ENCODE peak calls at places on chromosomes 7 and 10, in eight cellular contexts. N is IMR-90; C is RWPE1; H is activated CD4-positive, alpha-beta T cell treated with anti-CD3 and anti-CD28 coated beads, Interleukin-2, amount 10 ng/mL, durations not matched to agents 7 days and 5 days; K is left lobe of liver; J is H9; W is stimulated activated CD4-positive, alpha-beta T cell treated with anti-CD3 and anti-CD28 coated beads, Interleukin-2, amount 100 ng/mL, for 24 hours; Q is astrocyte of the cerebellum. E is an unnamed sample.

GRCh38 chr7:110987130-110987693 is 103.7 kb upstream of the LRRN3 start:
- DNase-seq in N (no peak), C (no peak), H (no peak), K (no peak), J (no peak), W (no peak), Q (no peak), E (no peak)

GRCh38 chr7:151142686-151143040 is 24.8 kb downstream of the GBX1 start:
- DNase-seq in N (no peak), C (no peak), H (no peak), K (no peak), J (peak), W (no peak), Q (no peak), E (no peak)

GRCh38 chr7:159105845-159106614 is 38.6 kb downstream of the VIPR2 start:
- DNase-seq in N (no peak), C (no peak), H (no peak), K (no peak), J (peak), W (no peak), Q (no peak), E (no peak)

GRCh38 chr10:104557966-104558365 is 83.1 kb upstream of the SORCS3 start:
- DNase-seq in N (no peak), C (no peak), H (no peak), K (no peak), J (no peak), W (no peak), Q (no peak), E (no peak)

GRCh38 chr10:99412100-99412499 is 18.3 kb downstream of the GOT1 start:
- DNase-seq in N (no peak), C (no peak), H (no peak), K (peak), J (no peak), W (no peak), Q (no peak), E (no peak)

GRCh38 chr7:141737118-141737835 is 881 bp upstream of the SSBP1 start:
- DNase-seq in N (no peak), C (peak), H (no peak), K (peak), J (no peak), W (no peak), Q (no peak), E (no peak)

GRCh38 chr7:136956232-136956631 is 87.8 kb downstream of the CHRM2 start:
- DNase-seq in N (peak), C (no peak), H (no peak), K (no peak), J (no peak), W (no peak), Q (no peak), E (no peak)

GRCh38 chr10:74949434-74949833 is 123.0 kb downstream of the KAT6B start:
- DNase-seq in N (peak), C (no peak), H (no peak), K (no peak), J (no peak), W (no peak), Q (no peak), E (no peak)

GRCh38 chr7:44101966-44102845 is 1.9 kb upstream of the AEBP1 start:
- DNase-seq in N (peak), C (peak), H (no peak), K (no peak), J (no peak), W (no peak), Q (no peak), E (no peak)

GRCh38 chr7:94146408-94146807 is 142.3 kb upstream of the BET1 start:
- DNase-seq in N (peak), C (no peak), H (no peak), K (no peak), J (no peak), W (no peak), Q (no peak), E (no peak)

GRCh38 chr10:5563991-5564536 is 39.3 kb downstream of the CALML3 start:
- DNase-seq in N (peak), C (no peak), H (peak), K (peak), J (no peak), W (peak), Q (no peak), E (no peak)

GRCh38 chr7:276230-276835 is 13.6 kb upstream of the FOXL3 start:
- DNase-seq in N (no peak), C (no peak), H (no peak), K (no peak), J (no peak), W (no peak), Q (no peak), E (no peak)

GRCh38 chr10:88705951-88706350 is at the start of gene LIPK:
- DNase-seq in N (no peak), C (peak), H (no peak), K (no peak), J (no peak), W (no peak), Q (no peak), E (no peak)

GRCh38 chr7:43522406-43523156 is 60.3 kb upstream of the STK17A start:
- DNase-seq in N (peak), C (peak), H (no peak), K (no peak), J (no peak), W (no peak), Q (peak), E (no peak)

GRCh38 chr10:79579361-79579760 is 19.2 kb upstream of the SFTPA2 start:
- DNase-seq in N (no peak), C (no peak), H (no peak), K (no peak), J (no peak), W (no peak), Q (no peak), E (no peak)

GRCh38 chr10:110739811-110740271 is 95.7 kb downstream of the RBM20 start:
- DNase-seq in N (no peak), C (no peak), H (peak), K (peak), J (no peak), W (peak), Q (no peak), E (no peak)

GRCh38 chr7:90804370-90804769 is 208.2 kb downstream of the CDK14 start:
- DNase-seq in N (peak), C (no peak), H (no peak), K (no peak), J (no peak), W (no peak), Q (no peak), E (no peak)

GRCh38 chr10:133247681-133248333 is 10.2 kb downstream of the VENTX start:
- DNase-seq in N (no peak), C (no peak), H (no peak), K (no peak), J (no peak), W (no peak), Q (no peak), E (no peak)

GRCh38 chr7:143434660-143435059 is 8.6 kb upstream of the TAS2R60 start:
- DNase-seq in N (peak), C (peak), H (no peak), K (peak), J (no peak), W (no peak), Q (no peak), E (no peak)

GRCh38 chr10:96188911-96189310 is 58.8 kb downstream of the ZNF518A start:
- DNase-seq in N (peak), C (no peak), H (no peak), K (no peak), J (no peak), W (no peak), Q (peak), E (no peak)

GRCh38 chr10:56449770-56450169 is 88.7 kb upstream of the ZWINT start:
- DNase-seq in N (no peak), C (no peak), H (no peak), K (no peak), J (no peak), W (no peak), Q (no peak), E (no peak)

GRCh38 chr7:39697481-39697880 is 74.1 kb downstream of the RALA start:
- DNase-seq in N (no peak), C (no peak), H (no peak), K (no peak), J (no peak), W (no peak), Q (no peak), E (no peak)

GRCh38 chr7:92071032-92071431 is 63.2 kb downstream of the CYP51A1 start:
- DNase-seq in N (no peak), C (no peak), H (no peak), K (no peak), J (no peak), W (no peak), Q (no peak), E (no peak)

GRCh38 chr7:3056713-3057388 is 13.2 kb upstream of the CARD11 start:
- DNase-seq in N (no peak), C (no peak), H (no peak), K (no peak), J (no peak), W (no peak), Q (no peak), E (no peak)

GRCh38 chr7:138170298-138170697 is 94.0 kb downstream of the AKR1D1 start:
- DNase-seq in N (no peak), C (no peak), H (no peak), K (no peak), J (peak), W (no peak), Q (no peak), E (no peak)

GRCh38 chr10:86659721-86660438 is 5.5 kb downstream of the OPN4 start:
- DNase-seq in N (no peak), C (no peak), H (no peak), K (no peak), J (no peak), W (no peak), Q (no peak), E (no peak)

GRCh38 chr7:91351374-91351773 is 87.1 kb downstream of the FZD1 start:
- DNase-seq in N (peak), C (peak), H (no peak), K (no peak), J (no peak), W (no peak), Q (no peak), E (no peak)

GRCh38 chr10:11685787-11686218 is 56.4 kb upstream of the ECHDC3 start:
- DNase-seq in N (peak), C (peak), H (peak), K (no peak), J (no peak), W (peak), Q (peak), E (peak)

GRCh38 chr10:16663472-16663871 is 141.8 kb upstream of the C1QL3 start:
- DNase-seq in N (no peak), C (no peak), H (no peak), K (no peak), J (no peak), W (no peak), Q (no peak), E (no peak)

GRCh38 chr10:15370741-15371701 is at the start of gene FAM171A1:
- DNase-seq in N (peak), C (peak), H (peak), K (peak), J (peak), W (peak), Q (no peak), E (peak)

GRCh38 chr10:21100871-21101514 is 203.9 kb upstream of the NEBL start:
- DNase-seq in N (no peak), C (peak), H (no peak), K (no peak), J (no peak), W (no peak), Q (peak), E (no peak)

GRCh38 chr10:131082991-131083465 is 228.5 kb downstream of the TCERG1L start:
- DNase-seq in N (no peak), C (no peak), H (no peak), K (no peak), J (no peak), W (no peak), Q (no peak), E (no peak)

GRCh38 chr7:27080844-27081423 is 14.9 kb downstream of the HOXA1 start:
- DNase-seq in N (peak), C (peak), H (no peak), K (no peak), J (no peak), W (no peak), Q (no peak), E (no peak)

GRCh38 chr7:89623018-89623672 is 531.1 kb upstream of the STEAP1 start:
- DNase-seq in N (peak), C (peak), H (peak), K (no peak), J (peak), W (no peak), Q (peak), E (no peak)

GRCh38 chr7:44967571-44968446 is 11.0 kb downstream of the MYO1G start:
- DNase-seq in N (no peak), C (no peak), H (no peak), K (peak), J (peak), W (no peak), Q (no peak), E (no peak)

GRCh38 chr10:16626697-16627096 is 105.0 kb upstream of the C1QL3 start:
- DNase-seq in N (no peak), C (no peak), H (no peak), K (no peak), J (no peak), W (no peak), Q (no peak), E (no peak)

GRCh38 chr7:112138453-112138852 is 67.7 kb downstream of the DOCK4 start:
- DNase-seq in N (no peak), C (no peak), H (no peak), K (no peak), J (no peak), W (no peak), Q (no peak), E (no peak)

E was measured in amygdala.